ENCODE peak calls at places on chromosomes 2 and 18, in four cellular contexts. R is right lobe of liver; W is CD8-positive, alpha-beta T cell; T is cardiac muscle cell. V is an unnamed sample.

GRCh38 chr2:88834376-88834775 is 142.9 kb downstream of the RPIA start:
- DNase-seq in R (no peak), W (no peak), T (no peak), V (no peak)

GRCh38 chr18:3595282-3596273 is 145.6 kb downstream of the TGIF1 start:
- DNase-seq in R (no peak), W (no peak), T (no peak), V (peak; percentile 82)

GRCh38 chr2:64049633-64050220 is 30.5 kb upstream of the VPS54 start:
- DNase-seq in R (peak; percentile 34), W (peak; percentile 70), T (peak; percentile 68), V (peak; percentile 83)

GRCh38 chr18:22465859-22466602 is 48.3 kb upstream of the CTAGE1 start:
- DNase-seq in R (no peak), W (peak; percentile 41), T (peak; percentile 88), V (peak; percentile 87)

GRCh38 chr2:3169106-3169870 is 208.3 kb downstream of the EIPR1 start:
- DNase-seq in R (no peak), W (no peak), T (no peak), V (no peak)

GRCh38 chr2:226308981-226309380 is 490.6 kb downstream of the IRS1 start:
- DNase-seq in R (no peak), W (no peak), T (no peak), V (no peak)

GRCh38 chr18:79695269-79695668 is 15.7 kb downstream of the CTDP1 start:
- DNase-seq in R (no peak), W (no peak), T (no peak), V (no peak)

GRCh38 chr2:201040867-201041628 is 30.4 kb downstream of the HYCC2 start:
- DNase-seq in R (no peak), W (no peak), T (no peak), V (no peak)

GRCh38 chr2:149006883-149007543 is 31.5 kb upstream of the LYPD6B start:
- DNase-seq in R (no peak), W (no peak), T (no peak), V (no peak)

GRCh38 chr18:35695803-35696202 is 114.3 kb downstream of the GALNT1 start:
- DNase-seq in R (no peak), W (no peak), T (no peak), V (no peak)

GRCh38 chr18:49519041-49519971 is 32.3 kb upstream of the C18orf32 start:
- DNase-seq in R (no peak), W (no peak), T (peak; percentile 60), V (no peak)

GRCh38 chr2:82139979-82140611 is 1835.5 kb upstream of the LRRTM1 start:
- DNase-seq in R (no peak), W (no peak), T (no peak), V (no peak)

GRCh38 chr2:230995821-230996220 is at the start of gene SPATA3:
- DNase-seq in R (no peak), W (no peak), T (no peak), V (no peak)

GRCh38 chr2:12303181-12304030 is 413.3 kb upstream of the TRIB2 start:
- DNase-seq in R (no peak), W (no peak), T (no peak), V (peak; percentile 72)

GRCh38 chr2:124988111-124988510 is 963.0 kb downstream of the CNTNAP5 start:
- DNase-seq in R (no peak), W (no peak), T (no peak), V (no peak)

GRCh38 chr18:50099725-50100414 is 95.1 kb downstream of the MYO5B start:
- DNase-seq in R (no peak), W (no peak), T (no peak), V (no peak)

GRCh38 chr2:8737571-8738175 is 55.8 kb downstream of the ID2 start:
- DNase-seq in R (no peak), W (no peak), T (no peak), V (no peak)

GRCh38 chr2:169229590-169229989 is 132.7 kb downstream of the LRP2 start:
- DNase-seq in R (no peak), W (no peak), T (no peak), V (no peak)

GRCh38 chr2:70620020-70620419 is 66.4 kb upstream of the TGFA start:
- DNase-seq in R (no peak), W (no peak), T (no peak), V (no peak)

GRCh38 chr2:38174646-38175096 is 98.7 kb upstream of the CYP1B1 start:
- DNase-seq in R (no peak), W (no peak), T (no peak), V (no peak)

GRCh38 chr2:39913648-39914456 is 134.8 kb upstream of the THUMPD2 start:
- DNase-seq in R (no peak), W (no peak), T (peak; percentile 79), V (no peak)

GRCh38 chr18:23924813-23925212 is 89.7 kb upstream of the TTC39C start:
- DNase-seq in R (no peak), W (no peak), T (no peak), V (no peak)

GRCh38 chr18:79200546-79201268 is 131.5 kb downstream of the ATP9B start:
- DNase-seq in R (peak; percentile 34), W (peak; percentile 20), T (peak; percentile 14), V (no peak)

GRCh38 chr2:42457011-42457410 is 36.8 kb downstream of the KCNG3 start:
- DNase-seq in R (no peak), W (no peak), T (no peak), V (no peak)

GRCh38 chr2:40401896-40402295 is 50.0 kb downstream of the SLC8A1 start:
- DNase-seq in R (no peak), W (no peak), T (no peak), V (no peak)

GRCh38 chr18:55343396-55344073 is 244.5 kb downstream of the TCF4 start:
- DNase-seq in R (no peak), W (no peak), T (peak; percentile 27), V (no peak)

GRCh38 chr2:158004131-158004530 is 97.5 kb upstream of the UPP2 start:
- DNase-seq in R (no peak), W (no peak), T (no peak), V (no peak)

GRCh38 chr2:216696321-216696720 is 972 bp upstream of the IGFBP5 start:
- DNase-seq in R (no peak), W (no peak), T (no peak), V (no peak)

GRCh38 chr18:63025251-63025710 is 294.3 kb downstream of the BCL2 start:
- DNase-seq in R (no peak), W (no peak), T (peak; percentile 56), V (no peak)

GRCh38 chr2:59301466-59302402 is 1060.6 kb upstream of the FANCL start:
- DNase-seq in R (no peak), W (no peak), T (peak; percentile 85), V (peak; percentile 43)

GRCh38 chr2:105249181-105249580 is 7.6 kb downstream of the GPR45 start:
- DNase-seq in R (no peak), W (no peak), T (no peak), V (no peak)
- H3K4me1 ChIP-seq in R (no peaks in the 10 kb centered on the region), W (no peaks in the 10 kb centered on the region), T (no peaks in the 10 kb centered on the region), V (no peaks in the 10 kb centered on the region)

GRCh38 chr2:100413586-100413985 is 3.9 kb downstream of the CHST10 start:
- DNase-seq in R (no peak), W (no peak), T (no peak), V (no peak)
- H3K4me1 ChIP-seq in R (no peaks in the 10 kb centered on the region), W (peaks cover 8% of the 10 kb centered on the region), T (peaks cover 28% of the 10 kb centered on the region), V (peaks cover 7% of the 10 kb centered on the region)

GRCh38 chr2:232322560-232323327 is 55.8 kb upstream of the ALPP start:
- DNase-seq in R (no peak), W (no peak), T (no peak), V (no peak)
- H3K4me1 ChIP-seq in R (no peaks in the 10 kb centered on the region), W (peaks cover 73% of the 10 kb centered on the region), T (no peaks in the 10 kb centered on the region), V (no peaks in the 10 kb centered on the region)

DNA sequence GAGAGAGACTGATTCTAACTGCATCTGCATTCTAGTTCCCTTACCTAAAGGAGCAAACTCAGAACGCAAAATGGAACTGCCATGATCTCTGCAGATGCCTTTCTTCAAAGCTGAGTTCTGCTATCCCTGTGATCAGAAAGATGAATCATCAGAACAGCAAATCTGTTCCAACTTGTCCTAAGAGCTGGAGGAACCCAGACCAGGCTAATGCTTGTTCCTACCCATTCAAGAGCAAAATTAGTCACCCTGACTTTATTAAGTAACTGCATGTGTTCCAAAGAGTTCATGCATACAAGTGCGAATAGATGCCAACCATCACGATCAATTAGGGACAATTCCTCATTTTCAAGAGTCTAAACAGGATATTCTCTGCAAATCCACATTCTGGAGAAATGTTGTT is 46.5 kb downstream of the MBP start:
- DNase-seq in R (no peak), W (no peak), T (no peak), V (no peak)
- H3K4me1 ChIP-seq in R (no peaks in the 10 kb centered on the region), W (peaks cover 57% of the 10 kb centered on the region), T (no peaks in the 10 kb centered on the region), V (no peaks in the 10 kb centered on the region)

GRCh38 chr2:217931846-217932560 is 70.8 kb downstream of the TNS1 start:
- DNase-seq in R (no peak), W (no peak), T (no peak), V (no peak)
- H3K4me1 ChIP-seq in R (no peaks in the 10 kb centered on the region), W (no peaks in the 10 kb centered on the region), T (peaks cover 42% of the 10 kb centered on the region), V (peaks cover 90% of the 10 kb centered on the region)

DNA sequence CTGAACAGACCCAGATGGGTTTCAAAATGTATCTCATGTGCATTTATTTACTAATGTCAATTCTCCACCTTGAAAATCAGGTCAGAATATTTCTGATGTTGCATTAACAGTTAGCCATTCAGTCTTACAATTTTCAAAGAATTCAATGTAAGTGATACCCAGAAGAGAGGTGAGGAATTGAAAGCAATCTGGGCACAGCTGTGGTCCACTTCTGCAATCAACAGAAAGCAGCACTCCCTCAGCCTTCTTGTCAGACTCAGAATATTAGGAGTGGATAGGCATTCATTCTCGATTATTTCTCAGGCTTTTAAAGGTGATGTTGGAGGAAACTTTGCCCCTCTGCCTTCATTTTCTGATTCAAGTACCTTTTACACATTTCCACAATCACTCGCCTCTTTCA is 15.7 kb downstream of the CCL20 start:
- DNase-seq in R (no peak), W (no peak), T (no peak), V (no peak)
- H3K4me1 ChIP-seq in R (no peaks in the 10 kb centered on the region), W (no peaks in the 10 kb centered on the region), T (no peaks in the 10 kb centered on the region), V (no peaks in the 10 kb centered on the region)